ENCODE peak calls at places on chromosome 6, in four cellular contexts. S is SK-N-SH, A is IMR-90, X is K562. K is an unnamed sample.

GRCh38 chr6:168284187-168284586 is 35.4 kb downstream of the DACT2 start:
- DNase-seq in A (no peak), X (no peak), S (no peak), K (no peak)

GRCh38 chr6:84912472-84913143 is 148.2 kb upstream of the TBX18 start:
- DNase-seq in X (no peak), S (no peak), A (no peak), K (no peak)

GRCh38 chr6:53741417-53741816 is 53.4 kb upstream of the LRRC1 start:
- DNase-seq in S (no peak), X (no peak), A (no peak), K (no peak)

GRCh38 chr6:22248513-22249308 is 48.1 kb downstream of the PRL start:
- DNase-seq in X (no peak), S (no peak), A (peak), K (no peak)

GRCh38 chr6:116139917-116140316 is 14.0 kb upstream of the COL10A1 start:
- DNase-seq in A (no peak), X (peak), S (no peak), K (no peak)

GRCh38 chr6:111980168-111980567 is 73.7 kb upstream of the CCN6 start:
- DNase-seq in S (no peak), A (peak), X (no peak), K (no peak)

GRCh38 chr6:140285471-140285870 is 911.0 kb upstream of the CITED2 start:
- DNase-seq in A (no peak), X (no peak), S (no peak), K (no peak)

GRCh38 chr6:81767163-81768000 is 14.9 kb upstream of the TENT5A start:
- DNase-seq in A (peak), S (no peak), X (no peak), K (no peak)

GRCh38 chr6:95819939-95820338 is 195.8 kb upstream of the FUT9 start:
- DNase-seq in X (no peak), S (no peak), A (no peak), K (no peak)

DNA sequence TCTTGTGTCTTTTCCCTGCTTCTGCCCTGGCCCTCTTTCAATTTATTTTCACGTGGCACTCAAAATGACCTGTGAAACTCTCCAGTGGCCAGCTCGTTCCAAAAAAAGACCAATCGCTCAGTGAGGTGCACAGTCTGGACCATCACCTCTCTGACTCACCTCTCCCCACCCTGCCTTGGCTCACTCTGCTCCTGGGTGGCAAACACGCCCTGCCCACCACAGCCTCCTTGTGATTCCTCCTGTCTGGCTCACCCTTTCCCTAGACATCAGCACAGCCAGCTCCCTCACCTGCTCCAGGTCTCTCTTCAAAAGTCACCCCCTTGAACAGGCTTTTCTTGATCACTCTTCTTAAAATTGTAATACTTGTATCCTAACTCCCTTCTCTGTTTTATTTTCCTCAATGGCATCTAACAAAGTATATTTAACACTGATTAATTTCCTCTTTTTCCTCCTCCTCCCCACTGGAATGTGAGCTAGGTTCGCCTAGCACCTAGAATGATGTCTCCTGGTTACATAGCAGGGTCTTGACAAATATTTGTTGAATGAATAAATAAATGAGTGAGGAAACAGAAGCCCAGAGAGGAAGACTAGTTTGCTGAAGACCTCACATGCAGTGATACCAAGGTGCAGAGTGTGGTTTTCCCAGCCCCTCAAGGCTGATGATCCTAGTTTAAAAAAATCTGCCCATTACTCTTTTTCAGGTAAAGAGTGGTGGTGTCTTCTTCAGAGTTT is 109.0 kb downstream of the GJA10 start:
- DNase-seq in A (no peak), S (no peak), X (no peak), K (no peak)
- H3K9ac ChIP-seq in A (no peak), S (no peak), X (no peak), K (no peak)

GRCh38 chr6:114523508-114523907 is 180.7 kb upstream of the HS3ST5 start:
- DNase-seq in A (no peak), X (no peak), S (no peak), K (no peak)
- TF ChIP-seq RCOR1 in A (no peak), X (no peak), S (no peak), K (no peak)

GRCh38 chr6:14210077-14210476 is 92.5 kb downstream of the CD83 start:
- DNase-seq in S (peak), A (no peak), X (no peak), K (no peak)
- H3K9ac ChIP-seq in S (no peak), A (no peak), X (peak), K (peak)

DNA sequence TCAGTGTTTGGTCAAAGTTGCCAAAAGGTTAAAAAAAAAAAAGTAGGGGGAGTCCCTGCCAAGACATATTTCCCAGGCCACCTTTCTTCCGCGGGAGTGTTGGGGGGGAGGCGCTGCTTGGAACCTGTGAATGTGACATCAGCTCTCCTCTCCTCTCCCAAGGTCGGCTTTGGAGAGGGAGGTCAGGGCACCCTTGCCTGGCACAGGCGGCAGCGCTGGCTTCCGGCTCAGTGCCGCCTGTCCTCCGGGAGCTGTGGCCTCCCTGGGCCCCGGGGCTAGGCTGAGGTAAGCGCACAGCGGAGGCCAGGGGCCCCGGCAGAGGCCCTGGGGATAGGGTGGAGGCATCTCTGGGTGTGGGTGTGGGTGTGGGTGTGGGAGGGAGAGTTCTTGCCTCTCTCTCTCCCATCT is 1.9 kb upstream of the EDN1 start:
- DNase-seq in X (no peak), A (no peak), S (peak), K (no peak)
- TF ChIP-seq RCOR1 in X (no peak), A (no peak), S (no peak), K (no peak)

GRCh38 chr6:125957845-125958244 is 1.3 kb downstream of the HINT3 start:
- DNase-seq in S (no peak), A (peak), X (peak), K (no peak)

GRCh38 chr6:125954735-125955410 is 1.7 kb upstream of the HINT3 start:
- DNase-seq in S (no peak), A (no peak), X (peak), K (no peak)

GRCh38 chr6:125957391-125957693 is 772 bp downstream of the HINT3 start:
- DNase-seq in X (no peak), A (no peak), S (no peak), K (no peak)

GRCh38 chr6:125953502-125953875 is 3.1 kb upstream of the HINT3 start:
- DNase-seq in X (no peak), S (no peak), A (no peak), K (no peak)

DNA sequence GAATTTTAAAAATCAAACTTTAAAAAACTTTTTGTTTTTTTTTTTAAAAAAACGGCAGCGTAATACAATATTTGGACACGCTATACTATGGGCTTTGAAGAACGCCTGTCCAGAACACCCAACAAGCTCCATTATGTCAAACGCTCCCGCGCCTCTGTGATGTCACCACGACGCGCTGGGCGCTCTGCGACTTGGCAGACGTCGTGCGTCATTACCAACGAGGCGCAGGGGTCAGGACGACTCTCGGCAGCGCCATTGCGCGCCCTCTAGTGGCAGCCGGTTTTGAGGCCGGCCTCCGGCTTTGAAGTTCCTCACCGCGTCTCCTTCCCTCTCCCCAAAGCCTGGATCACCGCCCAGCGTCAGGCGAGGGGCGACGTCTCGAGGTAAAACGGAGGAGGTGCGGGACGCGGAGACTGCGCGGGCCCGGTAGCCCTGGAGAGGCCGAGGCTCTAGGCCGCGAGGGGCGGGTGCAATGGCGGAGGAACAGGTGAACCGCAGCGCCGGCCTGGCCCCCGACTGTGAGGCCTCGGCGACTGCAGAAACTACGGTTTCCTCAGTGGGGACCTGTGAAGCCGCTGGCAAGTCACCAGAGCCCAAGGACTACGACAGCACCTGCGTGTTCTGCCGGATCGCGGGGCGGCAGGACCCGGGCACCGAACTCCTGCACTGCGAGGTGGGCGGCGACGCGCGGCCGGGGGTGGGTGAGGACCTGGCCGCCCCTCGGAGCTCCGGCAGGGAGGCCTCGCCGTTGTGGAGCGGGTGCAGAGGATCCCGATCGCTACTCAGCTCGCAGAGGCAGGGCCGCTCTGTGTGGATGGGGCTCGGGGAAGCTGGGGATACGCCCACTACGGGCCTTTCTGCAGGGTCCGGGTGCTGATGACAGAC is at the start of gene HINT3:
- DNase-seq in A (peak), S (peak), X (peak), K (peak)
- H3K9ac ChIP-seq in A (peak), S (peak), X (peak), K (peak)

GRCh38 chr6:169618526-169619490 is 83.0 kb downstream of the WDR27 start:
- DNase-seq in S (no peak), X (no peak), A (peak), K (no peak)

GRCh38 chr6:169621311-169621710 is 80.5 kb downstream of the WDR27 start:
- DNase-seq in S (no peak), X (no peak), A (no peak), K (no peak)

GRCh38 chr6:169617562-169617961 is 84.3 kb downstream of the WDR27 start:
- DNase-seq in X (no peak), S (no peak), A (no peak), K (no peak)

GRCh38 chr6:169620171-169621125 is 81.4 kb downstream of the WDR27 start:
- DNase-seq in X (no peak), S (no peak), A (peak), K (no peak)

DNA sequence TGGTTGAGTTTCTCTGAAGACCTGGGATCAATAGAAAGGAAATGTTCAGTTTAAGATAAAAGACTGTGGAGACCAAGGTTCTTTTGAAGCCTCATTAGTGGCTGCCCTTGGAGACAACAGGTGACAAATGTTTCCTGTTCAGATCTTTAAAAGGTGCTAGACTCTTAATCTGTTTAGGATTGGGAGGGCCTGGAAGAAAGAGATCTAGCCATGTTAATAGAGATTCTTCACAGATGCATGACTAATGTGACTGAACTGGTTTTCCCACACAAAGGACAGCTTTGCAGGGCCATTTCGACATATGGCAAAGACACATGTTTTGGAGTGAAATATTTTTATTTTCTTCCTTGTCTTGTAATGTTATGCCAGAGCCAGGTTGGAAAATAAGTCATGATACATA is 82.2 kb downstream of the WDR27 start:
- DNase-seq in X (no peak), S (no peak), A (peak), K (no peak)
- TF ChIP-seq RCOR1 in X (no peak), S (no peak), A (no peak), K (no peak)

DNA sequence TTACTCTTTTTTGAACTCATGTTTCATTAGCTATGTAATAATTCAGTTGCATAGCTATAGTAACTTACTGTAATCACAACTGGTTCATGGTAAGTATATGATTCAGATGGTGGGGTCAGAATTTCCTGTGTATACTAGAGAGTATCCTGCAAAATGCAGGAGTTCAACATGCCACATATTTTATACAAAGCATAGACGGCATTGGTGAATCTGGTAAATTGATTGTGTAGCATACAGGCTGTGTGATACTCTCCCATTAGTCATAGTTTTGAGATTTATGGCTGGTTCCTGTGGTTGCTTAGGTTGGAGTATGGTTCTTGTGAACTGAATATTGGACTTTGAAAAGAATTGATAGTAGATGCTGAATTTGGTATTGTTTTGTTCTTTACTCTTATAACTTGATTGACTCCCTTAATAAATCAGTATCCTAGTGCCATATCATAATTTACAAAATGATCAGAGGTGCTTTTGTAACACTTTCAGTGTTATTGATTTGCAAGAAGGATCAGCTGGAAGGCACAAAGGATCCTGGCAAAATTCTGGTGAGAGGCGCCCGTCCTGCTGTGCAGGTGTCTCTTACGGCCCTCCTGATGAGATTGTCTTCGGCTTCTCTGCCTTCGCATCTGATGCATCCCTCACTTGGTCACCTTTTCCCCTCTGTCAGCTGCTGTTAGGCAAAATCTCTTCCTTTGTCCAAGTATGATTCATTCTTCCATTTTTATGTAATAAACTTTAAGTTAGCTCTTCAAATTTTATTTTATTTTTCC is 22.6 kb downstream of the SNX9 start:
- DNase-seq in A (peak), S (no peak), X (no peak), K (no peak)
- H3K9ac ChIP-seq in A (no peak), S (no peak), X (no peak), K (no peak)

DNA sequence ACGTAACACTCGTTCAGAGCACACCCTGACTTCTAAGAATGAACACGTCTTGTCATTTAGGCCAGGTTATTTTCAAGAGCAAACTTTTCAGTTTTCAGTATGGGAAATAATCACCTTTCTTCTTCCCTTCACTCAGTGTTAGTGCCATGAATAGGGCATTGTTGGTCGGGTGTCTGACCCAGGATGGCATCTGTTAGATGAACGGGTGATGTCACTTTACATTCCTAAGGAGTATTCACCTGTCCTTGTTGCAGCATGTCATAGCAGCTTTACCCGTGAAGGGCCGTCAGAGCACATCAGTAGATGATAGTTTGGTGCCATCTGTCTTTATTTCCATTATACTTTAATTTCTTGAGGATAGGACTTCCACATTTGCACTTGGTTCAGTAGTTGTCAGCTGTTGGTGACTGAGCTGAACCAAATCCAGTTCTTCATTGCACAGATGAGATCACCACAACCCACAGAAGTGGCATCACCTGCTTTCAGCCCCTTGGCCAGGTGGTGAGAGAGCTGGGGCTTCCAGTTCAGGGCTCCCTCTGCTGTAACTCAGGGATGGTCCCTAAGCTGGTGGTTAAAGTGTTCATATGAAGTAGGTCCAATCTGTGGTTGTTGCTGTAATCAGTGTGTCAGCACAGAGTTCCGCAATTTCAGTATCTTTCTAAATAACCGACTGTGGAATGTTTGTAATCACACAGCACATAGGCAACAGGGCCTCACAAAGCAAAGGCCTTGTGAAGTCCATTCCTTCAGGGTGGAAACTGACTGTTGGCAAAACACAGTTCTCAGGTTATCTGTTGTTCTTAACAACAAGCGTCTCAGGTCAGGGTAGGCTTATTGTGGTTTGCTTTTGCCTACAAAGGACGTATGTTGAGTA is 68.2 kb downstream of the FAM120B start:
- DNase-seq in X (no peak), A (peak), S (no peak), K (no peak)
- TF ChIP-seq RCOR1 in X (no peak), A (no peak), S (no peak), K (no peak)

K was measured in GM12878.